ENCODE peak calls at places on chromosomes 16 and 17, in four cellular contexts. A is GM23338, U is T-helper 2 cell, O is H1. Q is an unnamed sample.

GRCh38 chr17:33201255-33201654 is 91.8 kb downstream of the ASIC2 start:
- DNase-seq in A (peak), U (no peak), O (no peak), Q (no peak)

GRCh38 chr16:336269-336668 is 16.3 kb downstream of the AXIN1 start:
- DNase-seq in A (no peak), U (no peak), O (no peak), Q (no peak)

GRCh38 chr17:2025622-2026309 is 632 bp upstream of the RTN4RL1 start:
- DNase-seq in A (peak), U (no peak), O (peak), Q (peak)

GRCh38 chr17:1197781-1198490 is 18.2 kb upstream of the ABR start:
- DNase-seq in A (no peak), U (peak), O (no peak), Q (no peak)

GRCh38 chr16:55391760-55392375 is 67.9 kb downstream of the IRX6 start:
- DNase-seq in A (no peak), U (no peak), O (no peak), Q (no peak)

GRCh38 chr16:12881182-12881581 is 20.2 kb upstream of the SHISA9 start:
- DNase-seq in A (no peak), U (no peak), O (no peak), Q (no peak)

GRCh38 chr16:89152831-89153700 is 18.5 kb upstream of the CDH15 start:
- DNase-seq in A (no peak), U (no peak), O (no peak), Q (no peak)

GRCh38 chr17:74354123-74354522 is 7.5 kb downstream of the BTBD17 start:
- DNase-seq in A (peak), U (peak), O (peak), Q (no peak)

GRCh38 chr17:792277-792676 is 10.1 kb downstream of the MRM3 start:
- DNase-seq in A (peak), U (no peak), O (no peak), Q (no peak)

GRCh38 chr16:2331932-2332267 is 8.6 kb downstream of the ABCA3 start:
- DNase-seq in A (no peak), U (no peak), O (no peak), Q (no peak)

GRCh38 chr16:31477220-31478216 is 5.4 kb upstream of the SLC5A2 start:
- DNase-seq in A (peak), U (peak), O (peak), Q (no peak)

GRCh38 chr17:66371561-66371960 is 69.1 kb downstream of the PRKCA start:
- DNase-seq in A (no peak), U (no peak), O (no peak), Q (no peak)

GRCh38 chr17:6779411-6779810 is 3.4 kb downstream of the FBXO39 start:
- DNase-seq in A (no peak), U (no peak), O (no peak), Q (no peak)

GRCh38 chr17:33169580-33170285 is 123.4 kb downstream of the ASIC2 start:
- DNase-seq in A (no peak), U (no peak), O (no peak), Q (peak)

GRCh38 chr16:10927497-10928112 is 14.7 kb downstream of the DEXI start:
- DNase-seq in A (no peak), U (no peak), O (no peak), Q (no peak)

GRCh38 chr16:88633684-88634140 is 4.7 kb upstream of the IL17C start:
- DNase-seq in A (peak), U (peak), O (peak), Q (peak)

GRCh38 chr16:19228057-19228456 is 57.5 kb upstream of the CLEC19A start:
- DNase-seq in A (peak), U (no peak), O (no peak), Q (no peak)

GRCh38 chr16:57367111-57367752 is 5.1 kb upstream of the CX3CL1 start:
- DNase-seq in A (no peak), U (no peak), O (no peak), Q (peak)

GRCh38 chr16:83813818-83814653 is 6.3 kb downstream of the HSBP1 start:
- DNase-seq in A (peak), U (no peak), O (peak), Q (peak)

GRCh38 chr17:44741316-44741715 is 17.5 kb upstream of the ADAM11 start:
- DNase-seq in A (no peak), U (no peak), O (no peak), Q (no peak)

Q was measured in fibroblast of the aortic adventitia.